ENCODE peak calls at places on chromosomes 3 and 15, in six cellular contexts. One of them, this sample, is unnamed.

GRCh38 chr3:149772861-149773260 is 19.5 kb downstream of the ANKUB1 start:
- DNase-seq in SJSA1: no peak
- DNase-seq in pancreas: no peak
- DNase-seq in tibial artery: no peak
- DNase-seq in brain microvascular endothelial cell: no peak
- DNase-seq in CD8-positive, alpha-beta memory T cell: no peak
- DNase-seq in this sample: no peak

GRCh38 chr3:153045150-153045549 is 116.9 kb upstream of the RAP2B start:
- DNase-seq in SJSA1: no peak
- DNase-seq in pancreas: no peak
- DNase-seq in tibial artery: no peak
- DNase-seq in brain microvascular endothelial cell: no peak
- DNase-seq in CD8-positive, alpha-beta memory T cell: no peak
- DNase-seq in this sample: no peak

GRCh38 chr3:183178833-183179549 is 16.5 kb upstream of the LAMP3 start:
- DNase-seq in SJSA1: peak; percentile 54
- DNase-seq in pancreas: peak; percentile 35
- DNase-seq in tibial artery: no peak
- DNase-seq in brain microvascular endothelial cell: peak; percentile 28
- DNase-seq in CD8-positive, alpha-beta memory T cell: peak; percentile 23
- DNase-seq in this sample: peak; percentile 60

GRCh38 chr3:8536106-8537052 is 34.8 kb downstream of the LMCD1 start:
- DNase-seq in SJSA1: no peak
- DNase-seq in pancreas: no peak
- DNase-seq in tibial artery: no peak
- DNase-seq in brain microvascular endothelial cell: peak; percentile 70
- DNase-seq in CD8-positive, alpha-beta memory T cell: no peak
- DNase-seq in this sample: no peak

GRCh38 chr3:73637042-73637441 is 12.3 kb upstream of the PDZRN3 start:
- DNase-seq in SJSA1: no peak
- DNase-seq in pancreas: no peak
- DNase-seq in tibial artery: no peak
- DNase-seq in brain microvascular endothelial cell: no peak
- DNase-seq in CD8-positive, alpha-beta memory T cell: no peak
- DNase-seq in this sample: no peak

GRCh38 chr3:67790043-67790442 is 135.6 kb upstream of the SUCLG2 start:
- DNase-seq in SJSA1: no peak
- DNase-seq in pancreas: peak; percentile 22
- DNase-seq in tibial artery: no peak
- DNase-seq in brain microvascular endothelial cell: peak; percentile 65
- DNase-seq in CD8-positive, alpha-beta memory T cell: peak; percentile 60
- DNase-seq in this sample: peak; percentile 73

GRCh38 chr3:13040381-13041074 is 32.7 kb downstream of the IQSEC1 start:
- DNase-seq in SJSA1: no peak
- DNase-seq in pancreas: no peak
- DNase-seq in tibial artery: no peak
- DNase-seq in brain microvascular endothelial cell: no peak
- DNase-seq in CD8-positive, alpha-beta memory T cell: no peak
- DNase-seq in this sample: peak; percentile 62

GRCh38 chr3:111845996-111846395 is 13.1 kb upstream of the PHLDB2 start:
- DNase-seq in SJSA1: no peak
- DNase-seq in pancreas: no peak
- DNase-seq in tibial artery: no peak
- DNase-seq in brain microvascular endothelial cell: peak; percentile 39
- DNase-seq in CD8-positive, alpha-beta memory T cell: no peak
- DNase-seq in this sample: no peak

GRCh38 chr15:83845230-83845629 is 191.3 kb downstream of the ADAMTSL3 start:
- DNase-seq in SJSA1: no peak
- DNase-seq in pancreas: no peak
- DNase-seq in tibial artery: no peak
- DNase-seq in brain microvascular endothelial cell: peak; percentile 71
- DNase-seq in CD8-positive, alpha-beta memory T cell: no peak
- DNase-seq in this sample: no peak

DNA sequence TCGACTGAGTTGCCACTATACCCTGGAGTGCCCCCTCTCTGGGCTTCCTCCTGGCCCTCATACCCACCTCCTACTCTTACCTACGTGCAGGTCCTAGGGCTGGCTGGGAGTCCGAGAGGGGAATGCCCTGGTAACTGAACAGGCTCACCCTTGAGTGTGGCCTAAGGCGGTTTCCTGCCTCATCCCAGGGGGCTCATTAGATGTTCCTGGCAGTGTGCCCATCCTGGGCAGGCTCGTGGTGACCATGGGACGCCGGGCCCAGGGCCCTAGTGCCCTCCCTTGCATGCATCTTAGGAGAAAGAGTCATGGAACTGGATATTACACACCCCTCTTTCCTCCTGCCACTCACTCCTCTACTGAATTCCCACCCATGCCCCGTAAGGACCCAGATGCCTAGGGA is 2.8 kb downstream of the SEMA4B start:
- DNase-seq in SJSA1: peak; percentile 62
- DNase-seq in pancreas: no peak
- DNase-seq in tibial artery: peak; percentile 91
- DNase-seq in brain microvascular endothelial cell: no peak
- DNase-seq in CD8-positive, alpha-beta memory T cell: no peak
- DNase-seq in this sample: no peak
- H3K4me3 ChIP-seq in SJSA1: no peak overlapping the region
- H3K4me3 ChIP-seq in pancreas: no peak overlapping the region
- H3K4me3 ChIP-seq in tibial artery: no peak overlapping the region
- H3K4me3 ChIP-seq in brain microvascular endothelial cell: no peak overlapping the region
- H3K4me3 ChIP-seq in CD8-positive, alpha-beta memory T cell: no peak overlapping the region
- H3K4me3 ChIP-seq in this sample: no peak overlapping the region

GRCh38 chr15:77352932-77353331 is 67.0 kb downstream of the PEAK1 start:
- DNase-seq in SJSA1: no peak
- DNase-seq in pancreas: no peak
- DNase-seq in tibial artery: no peak
- DNase-seq in brain microvascular endothelial cell: no peak
- DNase-seq in CD8-positive, alpha-beta memory T cell: no peak
- DNase-seq in this sample: no peak
- H3K4me3 ChIP-seq in SJSA1: no peak overlapping the region
- H3K4me3 ChIP-seq in pancreas: no peak overlapping the region
- H3K4me3 ChIP-seq in tibial artery: no peak overlapping the region
- H3K4me3 ChIP-seq in brain microvascular endothelial cell: no peak overlapping the region
- H3K4me3 ChIP-seq in CD8-positive, alpha-beta memory T cell: no peak overlapping the region
- H3K4me3 ChIP-seq in this sample: no peak overlapping the region

GRCh38 chr15:100890850-100891249 is 11.2 kb downstream of the ALDH1A3 start:
- DNase-seq in SJSA1: no peak
- DNase-seq in pancreas: no peak
- DNase-seq in tibial artery: no peak
- DNase-seq in brain microvascular endothelial cell: no peak
- DNase-seq in CD8-positive, alpha-beta memory T cell: no peak
- DNase-seq in this sample: no peak
- H3K4me3 ChIP-seq in SJSA1: no peak overlapping the region
- H3K4me3 ChIP-seq in pancreas: no peak overlapping the region
- H3K4me3 ChIP-seq in tibial artery: no peak overlapping the region
- H3K4me3 ChIP-seq in brain microvascular endothelial cell: no peak overlapping the region
- H3K4me3 ChIP-seq in CD8-positive, alpha-beta memory T cell: no peak overlapping the region
- H3K4me3 ChIP-seq in this sample: no peak overlapping the region

GRCh38 chr3:127546970-127547733 is 43.4 kb downstream of the TPRA1 start:
- DNase-seq in SJSA1: no peak
- DNase-seq in pancreas: no peak
- DNase-seq in tibial artery: no peak
- DNase-seq in brain microvascular endothelial cell: no peak
- DNase-seq in CD8-positive, alpha-beta memory T cell: no peak
- DNase-seq in this sample: no peak
- H3K4me3 ChIP-seq in SJSA1: no peak overlapping the region
- H3K4me3 ChIP-seq in pancreas: no peak overlapping the region
- H3K4me3 ChIP-seq in tibial artery: peak overlapping the region; percentile 62
- H3K4me3 ChIP-seq in brain microvascular endothelial cell: peak overlapping the region; percentile 61
- H3K4me3 ChIP-seq in CD8-positive, alpha-beta memory T cell: peak overlapping the region; percentile 37
- H3K4me3 ChIP-seq in this sample: peak overlapping the region; percentile 81

This sample was measured in Peyer's patch.